ENCODE peak calls at places on chromosomes 7 and 10, in five cellular contexts. E is HCEC 1CT, Y is ecto neural progenitor cell, P is hypothalamus, F is AG10803. H is an unnamed sample.

GRCh38 chr10:14889318-14889717 is 10.7 kb downstream of the SUV39H2 start:
- DNase-seq in P (no peak), Y (no peak), E (no peak), F (peak; percentile 3), H (no peak)

GRCh38 chr7:130363156-130363847 is 17.0 kb upstream of the CPA1 start:
- DNase-seq in P (no peak), Y (no peak), F (peak; percentile 99), E (peak; percentile 98), H (no peak)

GRCh38 chr7:116495737-116496136 is 3.8 kb upstream of the CAV2 start:
- DNase-seq in F (peak; percentile 66), Y (no peak), P (no peak), E (no peak), H (no peak)

GRCh38 chr10:70330671-70331070 is 46.9 kb upstream of the NPFFR1 start:
- DNase-seq in Y (no peak), E (no peak), F (no peak), P (no peak), H (no peak)

GRCh38 chr7:96327429-96327828 is 5.5 kb upstream of the SLC25A13 start:
- DNase-seq in F (no peak), E (no peak), P (no peak), Y (no peak), H (no peak)

GRCh38 chr10:121702351-121703320 is 104.4 kb upstream of the FGFR2 start:
- DNase-seq in F (peak; percentile 78), E (peak; percentile 84), Y (no peak), P (no peak), H (no peak)

GRCh38 chr10:45470098-45471012 is 96.3 kb downstream of the ALOX5 start:
- DNase-seq in Y (no peak), P (no peak), F (peak; percentile 4), E (no peak), H (peak; percentile 68)

GRCh38 chr7:78161781-78162180 is 363.2 kb downstream of the PHTF2 start:
- DNase-seq in P (no peak), E (no peak), Y (no peak), F (no peak), H (no peak)

GRCh38 chr7:31687024-31687423 is at the start of gene PPP1R17:
- DNase-seq in Y (peak; percentile 60), P (peak; percentile 22), F (no peak), E (no peak), H (peak; percentile 57)

GRCh38 chr7:54839538-54840213 is 80.7 kb upstream of the SEC61G start:
- DNase-seq in Y (peak; percentile 78), F (peak; percentile 46), P (peak; percentile 7), E (peak; percentile 62), H (peak; percentile 86)

GRCh38 chr7:155925682-155926081 is 113.4 kb upstream of the SHH start:
- DNase-seq in E (no peak), F (no peak), P (no peak), Y (no peak), H (no peak)

GRCh38 chr10:71334228-71334791 is 15.3 kb downstream of the SLC29A3 start:
- DNase-seq in F (no peak), Y (no peak), P (no peak), E (no peak), H (no peak)

GRCh38 chr7:25847331-25848070 is 304.5 kb upstream of the NFE2L3 start:
- DNase-seq in E (peak; percentile 75), F (peak; percentile 54), Y (no peak), P (no peak), H (no peak)

GRCh38 chr7:115230882-115231508 is 309.1 kb downstream of the MDFIC start:
- DNase-seq in P (no peak), Y (no peak), E (peak; percentile 92), F (peak; percentile 93), H (no peak)

GRCh38 chr10:75611972-75612331 is 180.5 kb downstream of the LRMDA start:
- DNase-seq in E (no peak), Y (no peak), P (no peak), F (no peak), H (no peak)

GRCh38 chr10:13997650-13998049 is 333.1 kb downstream of the FRMD4A start:
- DNase-seq in Y (no peak), P (no peak), F (no peak), E (no peak), H (no peak)

GRCh38 chr7:83528925-83529423 is 120.0 kb downstream of the SEMA3E start:
- DNase-seq in F (no peak), E (no peak), Y (no peak), P (no peak), H (no peak)

GRCh38 chr7:151727579-151728285 is 149.2 kb downstream of the PRKAG2 start:
- DNase-seq in P (no peak), F (peak; percentile 95), E (peak; percentile 98), Y (peak; percentile 64), H (no peak)

GRCh38 chr7:100911484-100911883 is 15.8 kb upstream of the ACHE start:
- DNase-seq in E (no peak), P (no peak), F (no peak), Y (no peak), H (no peak)

GRCh38 chr10:3225589-3225988 is 53.0 kb upstream of the PITRM1 start:
- DNase-seq in E (peak; percentile 54), F (peak; percentile 92), P (no peak), Y (no peak), H (no peak)

GRCh38 chr7:19610194-19610943 is 98.5 kb downstream of the POLR1F start:
- DNase-seq in F (no peak), P (no peak), Y (no peak), E (no peak), H (no peak)

GRCh38 chr7:128963327-128963757 is 25.6 kb downstream of the IRF5 start:
- DNase-seq in P (no peak), Y (no peak), E (peak; percentile 13), F (no peak), H (no peak)

GRCh38 chr10:123381271-123381670 is 227.1 kb downstream of the BUB3 start:
- DNase-seq in P (no peak), F (no peak), Y (no peak), E (no peak), H (no peak)

GRCh38 chr10:63114031-63114814 is 18.9 kb upstream of the NRBF2 start:
- DNase-seq in F (peak; percentile 96), Y (no peak), E (peak; percentile 85), P (no peak), H (no peak)

GRCh38 chr7:146606628-146607027 is 490.0 kb downstream of the CNTNAP2 start:
- DNase-seq in F (no peak), Y (no peak), E (no peak), P (no peak), H (no peak)

GRCh38 chr7:34928052-34928451 is 109.2 kb downstream of the DPY19L1 start:
- DNase-seq in E (peak; percentile 22), F (peak; percentile 13), P (peak; percentile 33), Y (peak; percentile 83), H (peak; percentile 83)

GRCh38 chr7:34277016-34277800 is 371.9 kb downstream of the BMPER start:
- DNase-seq in P (no peak), Y (no peak), E (peak; percentile 39), F (peak; percentile 44), H (no peak)

GRCh38 chr10:36349445-36350063 is 707.5 kb upstream of the FZD8 start:
- DNase-seq in E (peak; percentile 82), P (no peak), Y (no peak), F (peak; percentile 88), H (no peak)

GRCh38 chr10:48899781-48900180 is 39.9 kb downstream of the LRRC18 start:
- DNase-seq in P (no peak), E (no peak), F (no peak), Y (peak; percentile 17), H (no peak)

GRCh38 chr10:59997807-59998525 is 91.6 kb upstream of the CCDC6 start:
- DNase-seq in Y (no peak), P (no peak), F (no peak), E (no peak), H (no peak)

GRCh38 chr7:102973096-102973802 is 60.4 kb downstream of the LRRC17 start:
- DNase-seq in F (no peak), E (no peak), Y (no peak), P (no peak), H (no peak)

GRCh38 chr7:9516672-9517071 is 1083.3 kb downstream of the NXPH1 start:
- DNase-seq in P (no peak), Y (no peak), E (no peak), F (no peak), H (no peak)

GRCh38 chr7:1086588-1087461 is 1.1 kb upstream of the GPER1 start:
- DNase-seq in E (peak; percentile 39), Y (peak; percentile 88), P (no peak), F (peak; percentile 58), H (peak; percentile 86)

GRCh38 chr7:1257221-1257620 is 24.5 kb downstream of the UNCX start:
- DNase-seq in F (no peak), P (no peak), Y (no peak), E (no peak), H (no peak)

GRCh38 chr7:139058963-139059362 is 23.1 kb upstream of the ZC3HAV1L start:
- DNase-seq in Y (no peak), P (no peak), F (peak; percentile 61), E (no peak), H (no peak)

GRCh38 chr7:128728608-128729007 is 10.6 kb upstream of the CALU start:
- DNase-seq in P (no peak), Y (no peak), E (peak; percentile 32), F (peak; percentile 88), H (no peak)

H was measured in H9.